ENCODE peak calls at places on chromosome 4, in six cellular contexts. Y is Karpas-422, Z is H7, I is T-helper 9 cell, H is OCI-LY7, Q is heart left ventricle. C is an unnamed sample.

GRCh38 chr4:1356181-1356998 is 9.4 kb downstream of the UVSSA start:
- DNase-seq in Y (peak; percentile 76), Z (peak; percentile 95), I (peak; percentile 42), H (peak; percentile 41), Q (no peak), C (peak; percentile 55)

GRCh38 chr4:25760518-25761157 is 102.2 kb downstream of the SEL1L3 start:
- DNase-seq in Y (no peak), Z (no peak), I (no peak), H (no peak), Q (no peak), C (peak; percentile 81)

GRCh38 chr4:11878241-11878640 is 449.5 kb upstream of the HS3ST1 start:
- DNase-seq in Y (no peak), Z (no peak), I (no peak), H (no peak), Q (no peak), C (no peak)

GRCh38 chr4:15779336-15779735 is 1.2 kb downstream of the CD38 start:
- DNase-seq in Y (peak; percentile 45), Z (peak; percentile 76), I (no peak), H (no peak), Q (peak; percentile 60), C (peak; percentile 44)

GRCh38 chr4:164613761-164614277 is 140.1 kb upstream of the SMIM31 start:
- DNase-seq in Y (no peak), Z (no peak), I (no peak), H (no peak), Q (no peak), C (no peak)

GRCh38 chr4:183783933-183784622 is 121.0 kb upstream of the STOX2 start:
- DNase-seq in Y (no peak), Z (peak; percentile 59), I (no peak), H (no peak), Q (no peak), C (peak; percentile 37)

GRCh38 chr4:3752022-3752421 is 14.2 kb upstream of the ADRA2C start:
- DNase-seq in Y (no peak), Z (no peak), I (no peak), H (no peak), Q (no peak), C (no peak)

GRCh38 chr4:1182313-1182712 is 9.9 kb upstream of the SPON2 start:
- DNase-seq in Y (no peak), Z (no peak), I (no peak), H (no peak), Q (no peak), C (no peak)

GRCh38 chr4:153224474-153224873 is 20.2 kb downstream of the TRIM2 start:
- DNase-seq in Y (no peak), Z (no peak), I (no peak), H (no peak), Q (no peak), C (no peak)

GRCh38 chr4:55634417-55635128 is 1.5 kb downstream of the NMU start:
- DNase-seq in Y (peak; percentile 41), Z (peak; percentile 15), I (no peak), H (no peak), Q (no peak), C (no peak)

GRCh38 chr4:186820371-186820990 is 96.8 kb upstream of the FAT1 start:
- DNase-seq in Y (peak; percentile 82), Z (no peak), I (no peak), H (no peak), Q (peak; percentile 71), C (peak; percentile 9)

GRCh38 chr4:140176735-140177134 is 22.8 kb upstream of the MAML3 start:
- DNase-seq in Y (no peak), Z (no peak), I (no peak), H (no peak), Q (no peak), C (no peak)

GRCh38 chr4:184824776-184825393 is 883 bp downstream of the ACSL1 start:
- DNase-seq in Y (no peak), Z (no peak), I (peak; percentile 11), H (peak; percentile 44), Q (no peak), C (no peak)

C was measured in MV-4-11.